ENCODE peak calls at places on chromosomes 4 and X, in five cellular contexts. Z is HEK293T, E is NT2/D1, B is H1, A is GM12878. H is an unnamed sample.

GRCh38 chr4:103075435-103075893 is 1.1 kb downstream of the SLC9B2 start:
- DNase-seq in E (no peak), Z (no peak), A (no peak), B (no peak), H (peak)

GRCh38 chrX:1748408-1748807 is 133.5 kb downstream of the ASMT start:
- DNase-seq in A (no peak), Z (no peak), E (no peak), B (no peak), H (no peak)

GRCh38 chrX:141879616-141880015 is 24.1 kb upstream of the MAGEC1 start:
- DNase-seq in B (no peak), E (no peak), A (no peak), Z (peak), H (no peak)

GRCh38 chrX:23332101-23332887 is 2.4 kb upstream of the PTCHD1 start:
- DNase-seq in B (no peak), Z (peak), A (no peak), E (no peak), H (no peak)

GRCh38 chr4:165974647-165975335 is 101.8 kb downstream of the TLL1 start:
- DNase-seq in B (no peak), Z (no peak), E (no peak), A (no peak), H (no peak)

GRCh38 chrX:13742397-13743176 is 8.0 kb downstream of the OFD1 start:
- DNase-seq in E (no peak), B (no peak), Z (no peak), A (peak), H (peak)

GRCh38 chr4:4421356-4421755 is 34.5 kb downstream of the NSG1 start:
- DNase-seq in E (no peak), Z (no peak), A (no peak), B (no peak), H (no peak)

GRCh38 chr4:112127736-112128322 is 17.4 kb upstream of the FAM241A start:
- DNase-seq in E (no peak), A (no peak), B (no peak), Z (no peak), H (no peak)

GRCh38 chrX:100931925-100932285 is 3.2 kb upstream of the XKRX start:
- DNase-seq in E (no peak), Z (no peak), A (no peak), B (no peak), H (no peak)

GRCh38 chr4:6235012-6235411 is 34.6 kb upstream of the WFS1 start:
- DNase-seq in A (no peak), Z (no peak), B (no peak), E (no peak), H (no peak)

GRCh38 chr4:98518555-98519267 is 139.7 kb downstream of the TSPAN5 start:
- DNase-seq in E (no peak), A (peak), B (no peak), Z (no peak), H (no peak)

GRCh38 chr4:38072578-38072977 is 112.4 kb downstream of the PTTG2 start:
- DNase-seq in B (no peak), E (no peak), A (no peak), Z (no peak), H (no peak)

GRCh38 chr4:157804986-157805385 is 367.8 kb downstream of the GASK1B start:
- DNase-seq in A (no peak), Z (peak), B (no peak), E (no peak), H (peak)

GRCh38 chrX:37722595-37722994 is 37.0 kb downstream of the XK start:
- DNase-seq in Z (no peak), A (no peak), E (no peak), B (no peak), H (no peak)

GRCh38 chrX:37714479-37714878 is 28.9 kb downstream of the XK start:
- DNase-seq in Z (no peak), A (no peak), B (no peak), E (no peak), H (no peak)

GRCh38 chrX:37712458-37712857 is 26.9 kb downstream of the XK start:
- DNase-seq in B (no peak), E (no peak), Z (no peak), A (no peak), H (no peak)

GRCh38 chrX:37716502-37717068 is 31.0 kb downstream of the XK start:
- DNase-seq in Z (no peak), E (no peak), A (no peak), B (no peak), H (no peak)

DNA sequence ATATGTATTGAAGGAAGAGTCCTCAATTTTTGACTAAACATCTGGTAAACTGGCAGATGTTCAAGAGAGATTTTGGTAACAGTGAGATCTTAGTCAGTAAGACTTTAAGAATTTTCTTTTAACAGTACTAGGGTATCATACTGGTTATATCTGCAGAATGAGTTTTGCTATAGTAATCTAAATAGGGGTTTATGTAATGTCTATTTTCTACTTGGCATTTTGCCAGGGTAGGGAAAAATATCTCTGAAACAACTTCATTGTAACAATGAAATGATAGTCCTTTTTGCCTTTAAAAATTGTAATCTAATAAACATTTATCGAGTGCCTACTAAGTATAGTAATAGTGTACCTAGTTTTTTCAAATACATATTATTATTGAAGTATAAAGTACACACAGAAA is 32.1 kb downstream of the XK start:
- DNase-seq in Z (no peak), B (no peak), E (no peak), A (no peak), H (no peak)
- TF ChIP-seq SUZ12 in Z (no peak), B (no peak), E (no peak), A (no peak), H (no peak)

GRCh38 chr4:18138076-18138665 is 116.6 kb upstream of the LCORL start:
- DNase-seq in A (no peak), Z (no peak), B (no peak), E (no peak), H (peak)
- TF ChIP-seq SUZ12 in A (no peak), Z (no peak), B (no peak), E (no peak), H (no peak)

GRCh38 chr4:153407906-153408305 is 58.3 kb upstream of the TMEM131L start:
- DNase-seq in E (no peak), Z (no peak), A (no peak), B (no peak), H (no peak)

GRCh38 chr4:153409924-153410501 is 56.1 kb upstream of the TMEM131L start:
- DNase-seq in Z (no peak), A (no peak), B (no peak), E (no peak), H (no peak)

GRCh38 chr4:153408932-153409331 is 57.2 kb upstream of the TMEM131L start:
- DNase-seq in E (no peak), B (no peak), Z (no peak), A (no peak), H (no peak)

GRCh38 chr4:153413827-153414226 is 52.3 kb upstream of the TMEM131L start:
- DNase-seq in A (no peak), Z (no peak), E (peak), B (no peak), H (no peak)

DNA sequence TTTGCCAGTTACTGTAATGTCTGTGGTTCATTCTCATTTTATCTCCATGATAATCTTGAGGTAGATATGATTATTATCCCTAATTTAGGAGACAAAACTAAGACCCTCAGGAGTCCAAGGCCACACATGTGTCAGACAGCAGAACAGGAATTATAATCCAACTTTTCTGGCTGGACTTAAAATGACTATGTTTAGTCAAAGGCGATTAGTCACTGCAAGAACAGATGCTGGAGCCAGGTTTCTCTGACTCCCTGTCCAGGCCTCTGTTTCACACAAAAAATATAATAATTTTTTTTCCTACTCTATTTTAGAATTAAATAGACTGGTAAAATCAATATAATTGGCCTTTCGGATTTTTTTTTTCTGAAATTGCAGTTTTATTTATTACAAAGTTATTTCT is 56.7 kb upstream of the TMEM131L start:
- DNase-seq in B (no peak), A (no peak), E (no peak), Z (no peak), H (no peak)
- TF ChIP-seq SUZ12 in B (no peak), A (no peak), E (no peak), Z (no peak), H (no peak)

GRCh38 chrX:39396358-39396995 is 595.2 kb downstream of the MID1IP1 start:
- DNase-seq in B (no peak), Z (no peak), A (no peak), E (no peak), H (no peak)
- TF ChIP-seq SUZ12 in B (no peak), Z (no peak), A (no peak), E (no peak), H (no peak)

GRCh38 chrX:153903991-153904957 is at the start of gene AVPR2:
- DNase-seq in E (no peak), A (no peak), Z (no peak), B (no peak), H (no peak)
- TF ChIP-seq SUZ12 in E (no peak), A (no peak), Z (no peak), B (no peak), H (no peak)

GRCh38 chr4:90080116-90080515 is 47.1 kb upstream of the CCSER1 start:
- DNase-seq in A (no peak), B (no peak), E (no peak), Z (no peak), H (no peak)

GRCh38 chr4:90084277-90084966 is 42.8 kb upstream of the CCSER1 start:
- DNase-seq in B (no peak), Z (no peak), A (no peak), E (no peak), H (no peak)

GRCh38 chr4:90078440-90078839 is 48.8 kb upstream of the CCSER1 start:
- DNase-seq in E (no peak), A (no peak), Z (no peak), B (no peak), H (no peak)

GRCh38 chr4:90084967-90085295 is 42.3 kb upstream of the CCSER1 start:
- DNase-seq in B (no peak), E (no peak), A (no peak), Z (no peak), H (no peak)

GRCh38 chr4:90081432-90082195 is 45.6 kb upstream of the CCSER1 start:
- DNase-seq in B (no peak), E (no peak), A (no peak), Z (no peak), H (no peak)
- TF ChIP-seq SUZ12 in B (no peak), E (no peak), A (no peak), Z (no peak), H (no peak)

DNA sequence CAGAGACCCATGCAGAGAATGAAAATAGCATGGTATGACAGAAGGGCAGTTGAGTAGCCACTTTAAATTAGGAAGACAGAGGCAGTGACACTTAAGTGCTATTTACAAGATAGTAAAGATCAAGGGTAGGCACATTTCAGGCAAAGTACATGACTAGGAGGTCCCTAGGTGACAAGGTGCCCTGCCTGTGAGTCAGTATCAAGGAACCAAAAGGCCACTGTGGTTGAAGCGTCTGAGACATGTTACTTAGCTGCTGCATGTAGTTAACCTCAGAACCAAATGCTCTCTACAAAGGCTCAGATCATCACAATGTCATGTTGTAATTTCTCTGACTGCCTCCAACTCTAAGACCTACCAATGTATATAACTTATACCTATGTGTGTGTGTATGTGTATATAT is 49.0 kb upstream of the UGDH start:
- DNase-seq in B (no peak), A (no peak), E (no peak), Z (no peak), H (no peak)
- TF ChIP-seq SUZ12 in B (no peak), A (no peak), E (no peak), Z (no peak), H (no peak)

GRCh38 chr4:172887959-172888358 is 280.7 kb upstream of the GALNT7 start:
- DNase-seq in A (no peak), E (no peak), B (no peak), Z (no peak), H (no peak)

GRCh38 chr4:172897046-172897445 is 271.6 kb upstream of the GALNT7 start:
- DNase-seq in Z (no peak), A (no peak), B (no peak), E (no peak), H (no peak)

GRCh38 chr4:172895699-172896098 is 272.9 kb upstream of the GALNT7 start:
- DNase-seq in Z (no peak), A (no peak), E (no peak), B (no peak), H (no peak)

GRCh38 chr4:172892300-172892699 is 276.3 kb upstream of the GALNT7 start:
- DNase-seq in Z (peak), A (no peak), B (peak), E (peak), H (no peak)
- TF ChIP-seq SUZ12 in Z (no peak), A (no peak), B (no peak), E (no peak), H (no peak)

GRCh38 chr4:109383823-109384222 is 49.8 kb upstream of the SEC24B start:
- DNase-seq in B (no peak), E (no peak), A (no peak), Z (no peak), H (no peak)
- TF ChIP-seq SUZ12 in B (no peak), E (no peak), A (no peak), Z (no peak), H (no peak)